ENCODE peak calls at places on chromosomes 16 and 17, in seven cellular contexts. One of them, this sample, is unnamed.

GRCh38 chr17:58153046-58153445 is 4.9 kb downstream of the OR4D1 start:
- DNase-seq in HL-60: no peak
- DNase-seq in effector memory CD4-positive, alpha-beta T cell: peak
- DNase-seq in astrocyte of the cerebellum: no peak
- DNase-seq in neural progenitor cell: no peak
- DNase-seq in GM06990: no peak
- DNase-seq in mammary epithelial cell: no peak
- DNase-seq in this sample: no peak

GRCh38 chr17:238964-239259 is 57.5 kb upstream of the DOC2B start:
- DNase-seq in HL-60: no peak
- DNase-seq in effector memory CD4-positive, alpha-beta T cell: no peak
- DNase-seq in astrocyte of the cerebellum: no peak
- DNase-seq in neural progenitor cell: no peak
- DNase-seq in GM06990: no peak
- DNase-seq in mammary epithelial cell: no peak
- DNase-seq in this sample: no peak

GRCh38 chr17:71975331-71975801 is 145.5 kb upstream of the SOX9 start:
- DNase-seq in HL-60: no peak
- DNase-seq in effector memory CD4-positive, alpha-beta T cell: no peak
- DNase-seq in astrocyte of the cerebellum: peak
- DNase-seq in neural progenitor cell: peak
- DNase-seq in GM06990: no peak
- DNase-seq in mammary epithelial cell: peak
- DNase-seq in this sample: no peak

GRCh38 chr17:31074772-31075538 is 19.8 kb upstream of the NF1 start:
- DNase-seq in HL-60: no peak
- DNase-seq in effector memory CD4-positive, alpha-beta T cell: no peak
- DNase-seq in astrocyte of the cerebellum: peak
- DNase-seq in neural progenitor cell: peak
- DNase-seq in GM06990: no peak
- DNase-seq in mammary epithelial cell: peak
- DNase-seq in this sample: no peak

GRCh38 chr17:60393840-60394529 is 2.1 kb upstream of the USP32 start:
- DNase-seq in HL-60: peak
- DNase-seq in effector memory CD4-positive, alpha-beta T cell: no peak
- DNase-seq in astrocyte of the cerebellum: no peak
- DNase-seq in neural progenitor cell: peak
- DNase-seq in GM06990: no peak
- DNase-seq in mammary epithelial cell: no peak
- DNase-seq in this sample: no peak

GRCh38 chr17:39027037-39027436 is 59.8 kb upstream of the FBXO47 start:
- DNase-seq in HL-60: no peak
- DNase-seq in effector memory CD4-positive, alpha-beta T cell: no peak
- DNase-seq in astrocyte of the cerebellum: no peak
- DNase-seq in neural progenitor cell: peak
- DNase-seq in GM06990: peak
- DNase-seq in mammary epithelial cell: peak
- DNase-seq in this sample: no peak

GRCh38 chr16:69329369-69330285 is 761 bp downstream of the PDF start:
- DNase-seq in HL-60: no peak
- DNase-seq in effector memory CD4-positive, alpha-beta T cell: peak
- DNase-seq in astrocyte of the cerebellum: no peak
- DNase-seq in neural progenitor cell: peak
- DNase-seq in GM06990: peak
- DNase-seq in mammary epithelial cell: peak
- DNase-seq in this sample: peak

GRCh38 chr17:50883850-50884291 is 17.7 kb upstream of the TOB1 start:
- DNase-seq in HL-60: peak
- DNase-seq in effector memory CD4-positive, alpha-beta T cell: no peak
- DNase-seq in astrocyte of the cerebellum: no peak
- DNase-seq in neural progenitor cell: no peak
- DNase-seq in GM06990: no peak
- DNase-seq in mammary epithelial cell: no peak
- DNase-seq in this sample: peak

GRCh38 chr17:49439673-49440571 is 25.2 kb upstream of the PHB1 start:
- DNase-seq in HL-60: no peak
- DNase-seq in effector memory CD4-positive, alpha-beta T cell: no peak
- DNase-seq in astrocyte of the cerebellum: no peak
- DNase-seq in neural progenitor cell: peak
- DNase-seq in GM06990: no peak
- DNase-seq in mammary epithelial cell: no peak
- DNase-seq in this sample: peak

GRCh38 chr17:39213852-39214251 is 11.9 kb downstream of the STAC2 start:
- DNase-seq in HL-60: no peak
- DNase-seq in effector memory CD4-positive, alpha-beta T cell: no peak
- DNase-seq in astrocyte of the cerebellum: no peak
- DNase-seq in neural progenitor cell: no peak
- DNase-seq in GM06990: no peak
- DNase-seq in mammary epithelial cell: peak
- DNase-seq in this sample: no peak

GRCh38 chr17:59840908-59841666 is 51.7 kb downstream of the TUBD1 start:
- DNase-seq in HL-60: no peak
- DNase-seq in effector memory CD4-positive, alpha-beta T cell: no peak
- DNase-seq in astrocyte of the cerebellum: no peak
- DNase-seq in neural progenitor cell: no peak
- DNase-seq in GM06990: no peak
- DNase-seq in mammary epithelial cell: peak
- DNase-seq in this sample: no peak

GRCh38 chr16:57148481-57148880 is 37.4 kb downstream of the PSME3IP1 start:
- DNase-seq in HL-60: no peak
- DNase-seq in effector memory CD4-positive, alpha-beta T cell: no peak
- DNase-seq in astrocyte of the cerebellum: no peak
- DNase-seq in neural progenitor cell: no peak
- DNase-seq in GM06990: no peak
- DNase-seq in mammary epithelial cell: no peak
- DNase-seq in this sample: no peak

GRCh38 chr17:78342438-78343098 is 17.3 kb downstream of the SOCS3 start:
- DNase-seq in HL-60: no peak
- DNase-seq in effector memory CD4-positive, alpha-beta T cell: no peak
- DNase-seq in astrocyte of the cerebellum: peak
- DNase-seq in neural progenitor cell: no peak
- DNase-seq in GM06990: no peak
- DNase-seq in mammary epithelial cell: peak
- DNase-seq in this sample: no peak

GRCh38 chr17:82283208-82283749 is 9.8 kb upstream of the CSNK1D start:
- DNase-seq in HL-60: peak
- DNase-seq in effector memory CD4-positive, alpha-beta T cell: peak
- DNase-seq in astrocyte of the cerebellum: no peak
- DNase-seq in neural progenitor cell: no peak
- DNase-seq in GM06990: no peak
- DNase-seq in mammary epithelial cell: peak
- DNase-seq in this sample: no peak

GRCh38 chr17:43402567-43402966 is 3.8 kb downstream of the ARL4D start:
- DNase-seq in HL-60: no peak
- DNase-seq in effector memory CD4-positive, alpha-beta T cell: no peak
- DNase-seq in astrocyte of the cerebellum: no peak
- DNase-seq in neural progenitor cell: no peak
- DNase-seq in GM06990: no peak
- DNase-seq in mammary epithelial cell: no peak
- DNase-seq in this sample: no peak

GRCh38 chr16:74100405-74101316 is 196.0 kb upstream of the PSMD7 start:
- DNase-seq in HL-60: no peak
- DNase-seq in effector memory CD4-positive, alpha-beta T cell: no peak
- DNase-seq in astrocyte of the cerebellum: no peak
- DNase-seq in neural progenitor cell: peak
- DNase-seq in GM06990: no peak
- DNase-seq in mammary epithelial cell: no peak
- DNase-seq in this sample: no peak

GRCh38 chr17:79920751-79921410 is 81.6 kb upstream of the CBX4 start:
- DNase-seq in HL-60: no peak
- DNase-seq in effector memory CD4-positive, alpha-beta T cell: no peak
- DNase-seq in astrocyte of the cerebellum: no peak
- DNase-seq in neural progenitor cell: no peak
- DNase-seq in GM06990: no peak
- DNase-seq in mammary epithelial cell: no peak
- DNase-seq in this sample: no peak

GRCh38 chr16:86505185-86505898 is 5.0 kb upstream of the FOXF1 start:
- DNase-seq in HL-60: no peak
- DNase-seq in effector memory CD4-positive, alpha-beta T cell: no peak
- DNase-seq in astrocyte of the cerebellum: no peak
- DNase-seq in neural progenitor cell: peak
- DNase-seq in GM06990: no peak
- DNase-seq in mammary epithelial cell: no peak
- DNase-seq in this sample: no peak

GRCh38 chr16:86508028-86508946 is 2.0 kb upstream of the FOXF1 start:
- DNase-seq in HL-60: no peak
- DNase-seq in effector memory CD4-positive, alpha-beta T cell: no peak
- DNase-seq in astrocyte of the cerebellum: no peak
- DNase-seq in neural progenitor cell: peak
- DNase-seq in GM06990: no peak
- DNase-seq in mammary epithelial cell: peak
- DNase-seq in this sample: no peak

GRCh38 chr16:86507173-86508027 is 2.9 kb upstream of the FOXF1 start:
- DNase-seq in HL-60: no peak
- DNase-seq in effector memory CD4-positive, alpha-beta T cell: no peak
- DNase-seq in astrocyte of the cerebellum: no peak
- DNase-seq in neural progenitor cell: no peak
- DNase-seq in GM06990: no peak
- DNase-seq in mammary epithelial cell: no peak
- DNase-seq in this sample: no peak

GRCh38 chr16:86504315-86505184 is 5.8 kb upstream of the FOXF1 start:
- DNase-seq in HL-60: no peak
- DNase-seq in effector memory CD4-positive, alpha-beta T cell: no peak
- DNase-seq in astrocyte of the cerebellum: no peak
- DNase-seq in neural progenitor cell: no peak
- DNase-seq in GM06990: no peak
- DNase-seq in mammary epithelial cell: no peak
- DNase-seq in this sample: no peak

DNA sequence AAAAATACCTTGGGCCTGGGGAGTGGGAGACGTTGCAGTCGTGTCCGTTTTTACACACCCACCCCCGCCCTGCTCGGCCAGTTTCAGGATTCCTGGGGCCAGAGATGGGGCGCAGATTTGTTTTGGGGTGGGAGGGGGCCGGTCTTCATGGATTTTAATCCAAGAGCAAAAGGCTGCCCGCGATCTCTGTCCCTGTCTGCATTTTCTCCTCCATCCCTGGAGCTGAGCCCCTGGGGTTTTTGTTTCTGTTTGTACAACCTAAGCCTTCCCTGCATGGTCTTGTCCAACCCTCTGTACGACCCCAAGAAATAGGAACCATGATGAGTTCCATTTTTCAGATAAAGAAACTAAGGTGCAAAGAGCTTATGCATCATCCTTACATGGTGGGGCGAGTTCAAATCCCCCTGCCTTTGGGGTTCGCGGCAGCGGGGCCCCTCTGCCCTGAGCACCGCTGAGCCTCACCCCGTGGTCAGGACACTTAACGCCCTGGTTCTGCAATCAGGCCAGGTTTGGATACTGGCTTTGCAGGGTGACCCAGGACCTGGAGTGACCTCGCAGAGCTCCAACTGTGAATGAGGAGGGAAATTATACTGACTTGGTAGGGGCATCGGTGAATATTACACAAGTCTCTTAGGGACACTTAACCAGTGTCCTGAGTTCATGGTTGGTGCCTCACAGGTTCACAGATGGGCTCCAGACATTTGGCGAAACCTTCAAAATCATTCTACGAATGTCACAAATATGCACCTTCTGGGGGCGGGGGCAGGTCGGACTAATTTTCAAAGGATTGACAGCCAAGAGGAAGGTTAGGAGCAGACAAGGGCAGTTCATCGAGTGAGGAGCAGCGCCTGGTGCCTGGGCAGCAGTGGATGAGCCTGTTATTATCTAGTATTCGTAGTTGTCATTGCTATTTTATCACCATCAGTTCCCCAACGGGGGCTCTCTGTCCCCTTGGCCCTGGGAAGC is 4.1 kb upstream of the FOXF1 start:
- DNase-seq in HL-60: no peak
- DNase-seq in effector memory CD4-positive, alpha-beta T cell: no peak
- DNase-seq in astrocyte of the cerebellum: no peak
- DNase-seq in neural progenitor cell: no peak
- DNase-seq in GM06990: no peak
- DNase-seq in mammary epithelial cell: no peak
- DNase-seq in this sample: no peak
- H3K4me3 ChIP-seq in HL-60: no peak
- H3K4me3 ChIP-seq in effector memory CD4-positive, alpha-beta T cell: no peak
- H3K4me3 ChIP-seq in astrocyte of the cerebellum: peak
- H3K4me3 ChIP-seq in neural progenitor cell: no peak
- H3K4me3 ChIP-seq in GM06990: no peak
- H3K4me3 ChIP-seq in mammary epithelial cell: no peak
- H3K4me3 ChIP-seq in this sample: no peak

DNA sequence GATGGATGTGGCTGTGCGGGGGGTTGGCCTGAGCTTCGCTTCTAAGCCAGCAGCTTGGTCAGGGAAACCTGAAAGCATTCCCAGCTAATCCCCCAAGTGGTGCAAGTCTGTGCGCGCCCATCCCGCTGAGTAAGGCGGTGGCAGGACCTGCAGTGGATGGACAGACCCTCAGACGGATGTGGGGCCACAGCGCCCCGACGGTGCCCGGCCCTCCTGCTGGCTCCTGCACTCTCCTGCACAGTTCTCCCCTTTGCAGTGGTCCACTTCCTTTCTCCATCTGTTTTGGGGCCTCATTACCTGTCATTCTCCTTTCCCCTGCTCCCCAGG is 2.3 kb downstream of the ATP2A1 start:
- DNase-seq in HL-60: no peak
- DNase-seq in effector memory CD4-positive, alpha-beta T cell: no peak
- DNase-seq in astrocyte of the cerebellum: no peak
- DNase-seq in neural progenitor cell: no peak
- DNase-seq in GM06990: no peak
- DNase-seq in mammary epithelial cell: no peak
- DNase-seq in this sample: no peak
- H3K4me3 ChIP-seq in HL-60: no peak
- H3K4me3 ChIP-seq in effector memory CD4-positive, alpha-beta T cell: peak
- H3K4me3 ChIP-seq in astrocyte of the cerebellum: peak
- H3K4me3 ChIP-seq in neural progenitor cell: peak
- H3K4me3 ChIP-seq in GM06990: no peak
- H3K4me3 ChIP-seq in mammary epithelial cell: no peak
- H3K4me3 ChIP-seq in this sample: peak

GRCh38 chr17:55635253-55635766 is 87.4 kb downstream of the TMEM100 start:
- DNase-seq in HL-60: no peak
- DNase-seq in effector memory CD4-positive, alpha-beta T cell: no peak
- DNase-seq in astrocyte of the cerebellum: no peak
- DNase-seq in neural progenitor cell: no peak
- DNase-seq in GM06990: no peak
- DNase-seq in mammary epithelial cell: no peak
- DNase-seq in this sample: no peak
- H3K4me3 ChIP-seq in HL-60: no peak
- H3K4me3 ChIP-seq in effector memory CD4-positive, alpha-beta T cell: no peak
- H3K4me3 ChIP-seq in astrocyte of the cerebellum: no peak
- H3K4me3 ChIP-seq in neural progenitor cell: no peak
- H3K4me3 ChIP-seq in GM06990: no peak
- H3K4me3 ChIP-seq in mammary epithelial cell: no peak
- H3K4me3 ChIP-seq in this sample: no peak

DNA sequence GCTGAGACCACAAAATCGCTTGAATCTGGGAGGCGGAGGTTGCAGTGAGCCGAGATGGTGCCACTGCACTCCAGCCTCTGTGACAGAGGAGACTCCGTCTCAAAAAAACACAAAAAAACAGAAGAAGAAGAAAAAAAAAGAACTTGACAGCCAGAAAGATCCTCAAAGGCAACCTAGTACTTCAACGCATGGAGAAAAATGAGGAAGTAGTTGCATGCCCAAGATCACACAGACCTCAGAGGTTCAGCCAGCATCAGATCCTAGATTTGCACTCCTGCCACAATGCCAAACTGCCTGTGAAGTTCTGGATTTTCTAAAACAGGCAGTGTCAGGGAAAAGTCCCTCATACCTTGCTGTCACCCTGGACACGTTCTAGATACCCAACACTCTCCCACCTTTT is 1.5 kb downstream of the ATPAF2 start:
- DNase-seq in HL-60: peak
- DNase-seq in effector memory CD4-positive, alpha-beta T cell: no peak
- DNase-seq in astrocyte of the cerebellum: no peak
- DNase-seq in neural progenitor cell: no peak
- DNase-seq in GM06990: no peak
- DNase-seq in mammary epithelial cell: no peak
- DNase-seq in this sample: no peak
- H3K4me3 ChIP-seq in HL-60: no peak
- H3K4me3 ChIP-seq in effector memory CD4-positive, alpha-beta T cell: no peak
- H3K4me3 ChIP-seq in astrocyte of the cerebellum: no peak
- H3K4me3 ChIP-seq in neural progenitor cell: no peak
- H3K4me3 ChIP-seq in GM06990: no peak
- H3K4me3 ChIP-seq in mammary epithelial cell: no peak
- H3K4me3 ChIP-seq in this sample: no peak

GRCh38 chr16:11587643-11588247 is 1.0 kb upstream of the LITAF start:
- DNase-seq in HL-60: no peak
- DNase-seq in effector memory CD4-positive, alpha-beta T cell: no peak
- DNase-seq in astrocyte of the cerebellum: no peak
- DNase-seq in neural progenitor cell: no peak
- DNase-seq in GM06990: no peak
- DNase-seq in mammary epithelial cell: no peak
- DNase-seq in this sample: no peak
- H3K4me3 ChIP-seq in HL-60: peak
- H3K4me3 ChIP-seq in effector memory CD4-positive, alpha-beta T cell: peak
- H3K4me3 ChIP-seq in astrocyte of the cerebellum: peak
- H3K4me3 ChIP-seq in neural progenitor cell: peak
- H3K4me3 ChIP-seq in GM06990: peak
- H3K4me3 ChIP-seq in mammary epithelial cell: peak
- H3K4me3 ChIP-seq in this sample: peak